ENCODE peak calls at places on chromosomes 2 and 18, in four cellular contexts. W is nephron progenitor cell, A is testis, Y is brain microvascular endothelial cell. K is an unnamed sample.

GRCh38 chr2:239606955-239607794 is 206.4 kb upstream of the HDAC4 start:
- DNase-seq in A (no peak), W (no peak), Y (no peak), K (no peak)

GRCh38 chr2:30147196-30147714 is 448 bp downstream of the YPEL5 start:
- DNase-seq in W (peak), Y (no peak), A (no peak), K (peak)

GRCh38 chr2:69724540-69725159 is 17.3 kb upstream of the ANXA4 start:
- DNase-seq in W (peak), A (peak), Y (peak), K (peak)

GRCh38 chr2:196718796-196719564 is 79.5 kb downstream of the CCDC150 start:
- DNase-seq in W (peak), A (peak), Y (peak), K (peak)

GRCh38 chr2:72098935-72099334 is 48.7 kb downstream of the CYP26B1 start:
- DNase-seq in A (no peak), W (no peak), Y (no peak), K (no peak)

GRCh38 chr2:71358931-71359671 is 27.5 kb downstream of the ZNF638 start:
- DNase-seq in A (no peak), W (no peak), Y (peak), K (no peak)

GRCh38 chr18:33532978-33533377 is 45.0 kb upstream of the ASXL3 start:
- DNase-seq in Y (no peak), A (no peak), W (no peak), K (no peak)

GRCh38 chr2:190136259-190136658 is 73.7 kb upstream of the MSTN start:
- DNase-seq in W (no peak), A (no peak), Y (no peak), K (no peak)

GRCh38 chr18:12342661-12343060 is 34.4 kb downstream of the AFG3L2 start:
- DNase-seq in Y (no peak), A (no peak), W (no peak), K (no peak)

GRCh38 chr2:226429476-226429875 is 370.1 kb downstream of the IRS1 start:
- DNase-seq in W (no peak), A (no peak), Y (no peak), K (no peak)

GRCh38 chr2:148645925-148646559 is 1.5 kb downstream of the EPC2 start:
- DNase-seq in A (peak), Y (peak), W (peak), K (peak)

GRCh38 chr18:61972389-61973264 is 79.8 kb upstream of the RNF152 start:
- DNase-seq in W (no peak), Y (no peak), A (no peak), K (no peak)

GRCh38 chr18:34957864-34958259 is 83.4 kb upstream of the MAPRE2 start:
- DNase-seq in A (no peak), Y (no peak), W (no peak), K (no peak)

GRCh38 chr18:25351280-25351772 is 640 bp downstream of the ZNF521 start:
- DNase-seq in A (no peak), W (peak), Y (no peak), K (no peak)

GRCh38 chr18:4270988-4271387 is 184.1 kb downstream of the DLGAP1 start:
- DNase-seq in W (no peak), Y (no peak), A (no peak), K (no peak)

GRCh38 chr2:237091779-237092436 is 6.2 kb downstream of the COPS8 start:
- DNase-seq in Y (peak), A (peak), W (no peak), K (no peak)

GRCh38 chr2:150487537-150488429 is at the start of gene RND3:
- DNase-seq in W (peak), Y (peak), A (peak), K (peak)

GRCh38 chr2:81835318-81836000 is 1530.9 kb upstream of the LRRTM1 start:
- DNase-seq in W (no peak), Y (no peak), A (no peak), K (no peak)

GRCh38 chr18:23276456-23276855 is 141.2 kb downstream of the CABLES1 start:
- DNase-seq in W (no peak), Y (no peak), A (no peak), K (no peak)

GRCh38 chr18:32732165-32732564 is 40.7 kb downstream of the KLHL14 start:
- DNase-seq in W (no peak), A (no peak), Y (no peak), K (no peak)

GRCh38 chr2:178523596-178524134 is 43.4 kb downstream of the PLEKHA3 start:
- DNase-seq in W (no peak), Y (no peak), A (no peak), K (no peak)

GRCh38 chr2:54899576-54900200 is 150.6 kb downstream of the RTN4 start:
- DNase-seq in A (peak), W (no peak), Y (peak), K (peak)

GRCh38 chr18:21548647-21549046 is 51.9 kb downstream of the ESCO1 start:
- DNase-seq in Y (no peak), W (no peak), A (no peak), K (no peak)

GRCh38 chr2:23589739-23590138 is 204.8 kb downstream of the KLHL29 start:
- DNase-seq in A (no peak), Y (no peak), W (no peak), K (no peak)

GRCh38 chr2:184599875-184600227 is 1.5 kb downstream of the ZNF804A start:
- DNase-seq in A (no peak), W (no peak), Y (no peak), K (peak)

GRCh38 chr2:134359367-134360081 is 105.7 kb downstream of the MGAT5 start:
- DNase-seq in Y (no peak), A (no peak), W (no peak), K (no peak)

GRCh38 chr2:8729939-8730338 is 48.1 kb downstream of the ID2 start:
- DNase-seq in W (no peak), A (no peak), Y (no peak), K (no peak)

GRCh38 chr18:62018034-62018760 is 125.4 kb upstream of the RNF152 start:
- DNase-seq in A (peak), Y (no peak), W (no peak), K (no peak)

GRCh38 chr2:67997528-67998267 is 65.1 kb downstream of the C1D start:
- DNase-seq in W (no peak), A (no peak), Y (peak), K (no peak)

GRCh38 chr2:223055836-223056235 is 3.8 kb downstream of the KCNE4 start:
- DNase-seq in Y (peak), A (peak), W (no peak), K (no peak)

GRCh38 chr2:150214626-150215025 is 272.8 kb downstream of the RND3 start:
- DNase-seq in Y (no peak), W (no peak), A (no peak), K (no peak)

GRCh38 chr2:127680706-127681287 is 5.5 kb upstream of the LIMS2 start:
- DNase-seq in Y (no peak), W (no peak), A (no peak), K (no peak)

DNA sequence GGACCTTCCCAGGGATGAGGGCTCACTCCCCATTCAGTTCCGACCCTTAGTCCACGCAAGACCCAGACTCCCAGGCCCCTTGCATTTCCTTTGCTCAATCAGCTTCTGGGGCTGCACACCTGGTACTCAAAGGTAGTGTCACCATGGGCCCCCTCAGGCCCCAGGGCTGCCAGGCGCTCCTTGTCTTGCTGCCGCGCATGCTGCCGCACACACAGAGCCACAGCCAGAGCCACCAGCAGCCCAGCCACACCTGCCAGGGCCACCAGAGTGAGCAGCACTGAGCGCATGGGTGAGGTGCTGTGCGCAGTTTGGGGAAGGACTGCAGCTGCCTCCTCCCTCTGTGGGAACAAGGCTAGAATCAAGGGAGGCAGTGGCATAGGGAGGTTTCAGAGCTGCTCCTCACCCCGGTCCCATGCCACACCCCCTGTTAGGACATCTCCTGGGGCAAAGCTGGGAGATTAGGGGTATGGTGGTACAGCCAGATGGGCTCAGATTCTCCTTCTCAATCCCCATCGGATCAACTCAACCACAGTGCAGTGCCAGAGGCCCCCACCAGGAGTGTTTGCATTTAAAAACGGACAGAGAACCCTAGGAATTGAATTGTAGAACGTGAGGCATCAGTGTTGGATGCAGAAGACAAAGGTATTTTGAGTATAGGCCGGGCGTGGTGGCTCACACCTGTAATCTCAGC is 11.3 kb downstream of the PTPRN start:
- DNase-seq in Y (no peak), A (no peak), W (no peak), K (no peak)
- TF ChIP-seq CTCF in Y (peak), A (no peak), W (no peak), K (no peak)

DNA sequence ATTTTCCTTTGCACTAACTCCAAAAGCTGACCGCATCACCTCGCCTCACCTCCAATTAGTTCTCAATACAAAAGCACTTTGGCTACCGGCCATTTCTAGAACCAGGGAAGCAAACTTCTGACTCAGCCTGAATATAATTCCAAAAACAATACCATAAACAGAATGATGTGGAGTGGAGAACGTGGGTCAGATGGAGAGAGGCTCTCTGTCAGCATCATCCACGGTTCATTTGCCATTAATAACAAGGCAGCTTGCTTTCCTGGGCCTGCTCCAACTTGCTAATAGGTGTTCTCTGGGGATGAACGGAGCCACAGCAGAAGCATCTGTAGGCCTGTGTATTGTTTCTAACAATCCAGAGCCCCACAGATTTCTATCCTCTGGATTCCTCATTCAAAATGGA is 23.4 kb upstream of the CNTNAP5 start:
- DNase-seq in W (no peak), A (no peak), Y (no peak), K (no peak)
- TF ChIP-seq CTCF in W (no peak), A (no peak), Y (no peak), K (no peak)

GRCh38 chr2:231685349-231686191 is 22.8 kb upstream of the PTMA start:
- DNase-seq in W (no peak), Y (no peak), A (no peak), K (no peak)
- TF ChIP-seq CTCF in W (peak), Y (peak), A (no peak), K (peak)

DNA sequence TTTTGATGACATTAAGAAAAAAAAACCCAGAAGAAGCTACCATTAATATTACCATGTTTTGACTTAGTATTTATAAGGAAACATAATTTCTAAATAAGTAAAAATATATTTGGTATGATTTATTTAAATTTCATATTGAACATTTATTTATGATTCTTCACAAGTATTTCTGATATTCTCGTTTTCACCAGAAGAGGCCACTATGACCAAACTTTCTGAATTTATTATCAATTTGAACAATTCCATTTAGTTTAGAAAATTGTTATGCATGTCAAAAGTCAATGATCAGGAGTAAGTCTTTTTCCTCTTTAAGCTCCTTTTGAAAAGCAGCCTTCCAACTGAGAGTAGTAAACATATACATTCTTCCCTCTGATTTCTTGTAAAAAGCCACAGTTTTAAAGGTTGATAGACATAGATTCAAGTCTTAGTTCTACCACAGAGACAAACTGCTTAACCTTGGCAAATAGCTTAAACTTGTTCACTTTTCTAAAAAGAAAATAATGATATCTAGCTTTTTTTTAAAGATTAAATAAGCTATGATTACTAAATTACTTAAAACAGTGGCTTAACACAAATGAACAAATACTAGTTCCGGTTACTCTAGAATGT is 329.9 kb downstream of the TRIB2 start:
- DNase-seq in A (no peak), Y (no peak), W (no peak), K (no peak)
- TF ChIP-seq CTCF in A (no peak), Y (no peak), W (peak), K (peak)

GRCh38 chr2:146417942-146418341 is 1426.9 kb upstream of the ACVR2A start:
- DNase-seq in W (no peak), A (no peak), Y (no peak), K (no peak)

GRCh38 chr2:146414456-146414855 is 1430.4 kb upstream of the ACVR2A start:
- DNase-seq in W (no peak), A (no peak), Y (no peak), K (no peak)

GRCh38 chr2:146413086-146413610 is 1431.7 kb upstream of the ACVR2A start:
- DNase-seq in Y (no peak), A (peak), W (no peak), K (no peak)

GRCh38 chr2:146415291-146415690 is 1429.5 kb upstream of the ACVR2A start:
- DNase-seq in A (no peak), Y (no peak), W (no peak), K (no peak)

GRCh38 chr2:146412625-146413024 is 1432.2 kb upstream of the ACVR2A start:
- DNase-seq in Y (no peak), A (peak), W (no peak), K (no peak)
- TF ChIP-seq CTCF in Y (peak), A (no peak), W (no peak), K (no peak)

GRCh38 chr2:60456115-60456770 is 97.2 kb downstream of the BCL11A start:
- DNase-seq in Y (no peak), W (no peak), A (no peak), K (no peak)
- TF ChIP-seq CTCF in Y (peak), W (no peak), A (no peak), K (no peak)

DNA sequence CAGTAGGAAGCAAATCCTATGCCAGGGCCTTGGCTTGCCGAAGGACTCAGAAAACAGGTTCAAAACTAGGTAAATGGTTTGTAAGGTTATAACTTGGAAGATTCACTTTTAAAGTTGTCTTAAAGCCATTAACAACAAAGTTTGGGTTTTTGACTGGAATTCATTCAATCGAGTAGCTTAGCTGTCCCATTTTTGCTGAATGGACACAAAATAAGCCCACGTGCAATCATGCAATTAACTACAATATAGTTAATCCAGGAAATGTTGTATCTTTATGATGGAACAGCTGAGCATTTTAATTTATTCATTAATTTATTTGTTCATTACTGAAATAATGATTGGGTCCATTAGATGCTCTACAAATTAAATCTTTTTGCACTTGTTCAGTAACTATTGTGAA is 18.3 kb upstream of the APCDD1 start:
- DNase-seq in W (no peak), Y (no peak), A (no peak), K (no peak)
- TF ChIP-seq CTCF in W (no peak), Y (no peak), A (no peak), K (no peak)